ENCODE peak calls at places on chromosomes 3 and 15, in four cellular contexts. I is K562, Z is WTC11, L is HepG2. J is an unnamed sample.

GRCh38 chr3:112327371-112327951 is 5.5 kb upstream of the CD200 start:
- DNase-seq in Z (no peak), I (peak; percentile 28), L (peak; percentile 39), J (peak; percentile 32)

GRCh38 chr3:9316881-9317341 is 45.9 kb upstream of the THUMPD3 start:
- DNase-seq in L (no peak), Z (peak; percentile 15), I (no peak), J (no peak)

GRCh38 chr15:34780725-34781124 is 14.6 kb downstream of the ACTC1 start:
- DNase-seq in Z (no peak), L (no peak), I (no peak), J (no peak)

GRCh38 chr3:37229740-37230139 is 55.4 kb upstream of the LRRFIP2 start:
- DNase-seq in L (peak; percentile 72), Z (no peak), I (peak; percentile 95), J (no peak)

GRCh38 chr3:31277582-31277981 is 255.1 kb upstream of the STT3B start:
- DNase-seq in L (no peak), Z (no peak), I (no peak), J (no peak)

GRCh38 chr15:59260090-59260489 is 53.4 kb downstream of the LDHAL6B start:
- DNase-seq in I (no peak), Z (no peak), L (no peak), J (no peak)

GRCh38 chr3:129412542-129413198 is 15.8 kb downstream of the EFCAB12 start:
- DNase-seq in L (no peak), I (no peak), Z (no peak), J (no peak)

GRCh38 chr3:106617276-106617675 is 748.5 kb upstream of the CBLB start:
- DNase-seq in L (no peak), Z (no peak), I (no peak), J (no peak)

GRCh38 chr3:177451940-177452484 is 254.7 kb upstream of the TBL1XR1 start:
- DNase-seq in I (no peak), Z (no peak), L (peak; percentile 41), J (no peak)

GRCh38 chr15:40266828-40267304 is 16.0 kb downstream of the ANKRD63 start:
- DNase-seq in I (peak; percentile 86), Z (no peak), L (peak; percentile 21), J (no peak)

GRCh38 chr3:41274944-41275668 is 75.8 kb downstream of the CTNNB1 start:
- DNase-seq in I (no peak), L (peak; percentile 88), Z (no peak), J (no peak)

GRCh38 chr3:148748323-148748722 is 50.6 kb downstream of the AGTR1 start:
- DNase-seq in L (no peak), Z (no peak), I (no peak), J (no peak)

GRCh38 chr3:139312959-139313358 is 30.9 kb upstream of the MRPS22 start:
- DNase-seq in L (no peak), Z (no peak), I (peak; percentile 82), J (no peak)

GRCh38 chr3:51539291-51539891 is 872 bp downstream of the RAD54L2 start:
- DNase-seq in I (peak; percentile 64), L (no peak), Z (peak; percentile 20), J (peak; percentile 33)

GRCh38 chr15:85667491-85668424 is 127.0 kb downstream of the KLHL25 start:
- DNase-seq in L (peak; percentile 53), I (no peak), Z (no peak), J (no peak)

GRCh38 chr15:65399997-65400396 is 22.2 kb upstream of the IGDCC3 start:
- DNase-seq in I (no peak), Z (no peak), L (no peak), J (no peak)

GRCh38 chr3:32502089-32502943 is at the start of gene CMTM6:
- DNase-seq in I (peak; percentile 90), L (peak; percentile 61), Z (peak; percentile 77), J (peak; percentile 94)

GRCh38 chr3:147422934-147423599 is 13.9 kb downstream of the ZIC1 start:
- DNase-seq in I (no peak), L (no peak), Z (peak; percentile 63), J (no peak)

GRCh38 chr15:77118787-77119410 is 48.0 kb upstream of the TSPAN3 start:
- DNase-seq in Z (no peak), L (peak; percentile 59), I (peak; percentile 55), J (peak; percentile 65)

GRCh38 chr15:73212424-73212823 is 156.3 kb downstream of the HCN4 start:
- DNase-seq in I (no peak), L (no peak), Z (no peak), J (no peak)

GRCh38 chr3:195107593-195107992 is 163.4 kb downstream of the XXYLT1 start:
- DNase-seq in L (no peak), Z (no peak), I (no peak), J (no peak)

GRCh38 chr3:181326637-181327223 is 337.2 kb upstream of the DNAJC19 start:
- DNase-seq in Z (no peak), I (peak; percentile 16), L (peak; percentile 18), J (peak; percentile 34)

GRCh38 chr3:21390856-21391255 is 360.2 kb downstream of the ZNF385D start:
- DNase-seq in Z (no peak), I (no peak), L (no peak), J (no peak)

GRCh38 chr15:90565866-90566265 is 36.1 kb downstream of the CRTC3 start:
- DNase-seq in L (no peak), Z (no peak), I (no peak), J (no peak)

GRCh38 chr3:3200632-3201212 is 21.2 kb upstream of the CRBN start:
- DNase-seq in I (peak; percentile 71), Z (peak; percentile 33), L (peak; percentile 71), J (peak; percentile 16)

GRCh38 chr3:37700849-37701248 is 160.8 kb upstream of the CTDSPL start:
- DNase-seq in Z (no peak), I (no peak), L (no peak), J (no peak)

DNA sequence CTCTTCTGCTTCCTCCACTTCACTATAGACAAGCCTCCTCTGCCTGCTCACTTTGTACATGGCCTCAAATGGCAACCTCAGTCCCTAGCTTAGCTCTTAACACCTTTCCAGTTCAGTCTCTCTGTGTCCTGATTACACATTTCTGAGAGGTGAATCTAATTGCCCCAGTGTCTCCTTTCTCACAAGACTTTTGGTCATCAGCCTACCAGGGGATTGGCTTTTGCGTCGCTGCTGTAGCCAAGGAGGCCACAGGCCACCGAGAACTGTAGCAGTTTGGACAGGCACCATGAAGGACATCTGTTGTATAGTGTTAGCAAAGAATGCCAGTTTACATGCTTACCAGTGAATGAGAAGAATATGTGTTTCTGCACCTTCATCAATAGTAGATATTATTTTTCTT is 8.5 kb downstream of the IREB2 start:
- DNase-seq in Z (no peak), L (no peak), I (no peak), J (no peak)
- TF ChIP-seq ELF4 in Z (no peak), L (no peak), I (no peak), J (no peak)

DNA sequence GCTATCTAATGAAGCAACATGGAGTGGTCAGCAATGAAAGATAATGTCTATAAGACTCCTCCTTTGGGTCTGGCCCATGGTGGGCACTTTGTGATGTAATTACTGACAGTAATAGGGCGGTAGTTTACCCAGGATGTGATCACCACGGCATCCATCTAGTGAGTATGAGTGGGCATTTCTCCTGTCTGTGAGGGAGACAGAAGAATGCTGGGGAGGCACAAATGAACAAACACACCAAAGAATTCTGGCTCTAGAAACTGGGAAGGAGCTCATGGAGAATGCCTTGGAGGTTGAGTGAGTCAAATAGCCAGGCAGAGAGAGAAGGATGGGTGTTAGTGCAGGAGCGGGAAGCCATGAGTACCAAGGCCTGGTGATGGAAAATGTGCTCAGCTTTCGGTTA is 217.5 kb downstream of the WNT5A start:
- DNase-seq in Z (no peak), I (no peak), L (no peak), J (no peak)
- TF ChIP-seq ELF4 in Z (no peak), I (no peak), L (no peak), J (no peak)

GRCh38 chr3:119184808-119185690 is 11.7 kb downstream of the UPK1B start:
- DNase-seq in Z (no peak), I (no peak), L (peak; percentile 12), J (no peak)

GRCh38 chr3:119181765-119182164 is 8.4 kb downstream of the UPK1B start:
- DNase-seq in L (no peak), I (no peak), Z (no peak), J (no peak)

GRCh38 chr3:119191800-119192199 is 18.4 kb downstream of the UPK1B start:
- DNase-seq in I (no peak), L (no peak), Z (no peak), J (no peak)

GRCh38 chr3:119184083-119184482 is 10.7 kb downstream of the UPK1B start:
- DNase-seq in I (no peak), L (no peak), Z (no peak), J (no peak)

DNA sequence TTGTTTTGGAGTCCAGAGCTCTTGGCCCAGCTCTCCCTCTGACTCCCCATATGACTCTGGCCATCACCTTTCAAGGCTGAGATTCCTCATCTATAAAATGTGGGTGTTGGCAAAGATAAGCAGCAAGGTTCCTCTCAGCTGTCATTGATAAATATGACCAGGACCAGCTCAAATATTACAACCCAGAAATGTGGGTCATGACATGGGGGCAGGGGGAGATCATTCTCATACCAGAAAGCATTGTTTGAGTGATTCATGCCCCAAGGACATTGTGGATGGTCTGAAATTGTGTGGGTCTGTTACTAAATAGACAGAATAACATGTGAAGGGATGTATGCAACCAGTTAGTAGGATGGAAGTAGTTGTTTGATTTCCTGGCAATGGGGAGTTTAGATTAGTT is 13.9 kb downstream of the UPK1B start:
- DNase-seq in Z (no peak), L (no peak), I (no peak), J (no peak)
- TF ChIP-seq ELF4 in Z (no peak), L (no peak), I (no peak), J (no peak)

DNA sequence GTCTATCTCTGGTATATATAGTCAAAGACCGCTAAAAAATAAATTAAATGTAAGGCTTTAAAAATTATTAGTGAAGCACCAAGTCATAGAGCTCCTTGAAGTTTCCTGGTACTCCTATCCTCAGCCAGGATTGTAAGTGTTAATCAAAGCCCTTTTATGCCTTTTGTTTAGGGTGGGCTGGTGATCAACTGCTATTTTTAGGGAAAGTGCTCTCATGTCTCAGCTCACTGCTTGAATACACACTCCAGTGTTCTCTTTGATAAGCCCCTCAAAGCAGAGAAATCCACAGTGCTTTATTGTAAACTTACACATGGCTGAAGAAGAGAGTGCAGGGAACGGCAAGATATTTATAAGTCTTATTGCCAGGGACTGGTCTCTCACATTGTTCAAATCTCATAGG is 156.3 kb upstream of the AZI2 start:
- DNase-seq in I (no peak), L (no peak), Z (no peak), J (no peak)
- TF ChIP-seq ELF4 in I (no peak), L (no peak), Z (no peak), J (no peak)

GRCh38 chr3:190401943-190402342 is 14.0 kb downstream of the CLDN16 start:
- DNase-seq in L (no peak), I (no peak), Z (no peak), J (no peak)
- TF ChIP-seq ELF4 in L (no peak), I (no peak), Z (no peak), J (no peak)

J was measured in HEK293T.